ENCODE peak calls at places on chromosomes 2 and 18, in seven cellular contexts. E, V, D, P, I, A and O are unnamed samples.

GRCh38 chr18:53991805-53992204 is 232.7 kb downstream of the MBD2 start:
- DNase-seq in I (no peak), V (no peak), D (no peak), A (no peak), P (no peak), E (no peak), O (no peak)

GRCh38 chr2:54208364-54209240 is 47.4 kb downstream of the TSPYL6 start:
- DNase-seq in V (peak; percentile 49), I (no peak), D (no peak), P (no peak), A (no peak), E (no peak), O (no peak)

GRCh38 chr2:115165529-115166109 is 723.2 kb downstream of the DPP10 start:
- DNase-seq in I (no peak), A (no peak), V (peak; percentile 38), D (no peak), P (peak; percentile 55), E (no peak), O (no peak)

GRCh38 chr2:74009577-74009976 is 24.9 kb downstream of the TET3 start:
- DNase-seq in P (no peak), D (no peak), E (peak; percentile 10), A (no peak), I (no peak), V (no peak), O (no peak)

GRCh38 chr2:159988412-159988970 is 73.9 kb downstream of the PLA2R1 start:
- DNase-seq in E (no peak), P (no peak), I (no peak), D (no peak), A (no peak), V (no peak), O (no peak)

GRCh38 chr2:46239847-46240181 is 57.4 kb upstream of the EPAS1 start:
- DNase-seq in A (no peak), V (no peak), P (no peak), E (peak; percentile 72), I (no peak), D (no peak), O (no peak)

GRCh38 chr2:41618754-41619153 is 429.1 kb upstream of the PKDCC start:
- DNase-seq in I (no peak), A (no peak), D (no peak), V (no peak), P (no peak), E (no peak), O (no peak)

GRCh38 chr2:19351499-19351898 is 6.9 kb downstream of the OSR1 start:
- DNase-seq in A (no peak), I (no peak), D (no peak), E (no peak), P (no peak), V (no peak), O (no peak)

GRCh38 chr2:102235491-102235890 is 48.7 kb downstream of the IL1RL2 start:
- DNase-seq in E (no peak), A (no peak), D (no peak), V (peak; percentile 67), I (no peak), P (no peak), O (no peak)

GRCh38 chr18:45110577-45111506 is 430.2 kb downstream of the SETBP1 start:
- DNase-seq in E (no peak), D (peak; percentile 22), V (no peak), P (peak; percentile 12), A (no peak), I (no peak), O (peak; percentile 71)

GRCh38 chr2:11771971-11772615 is 25.7 kb downstream of the LPIN1 start:
- DNase-seq in D (no peak), E (no peak), I (no peak), V (no peak), A (no peak), P (no peak), O (no peak)

GRCh38 chr18:23237524-23238151 is 102.4 kb downstream of the CABLES1 start:
- DNase-seq in I (peak; percentile 81), V (peak; percentile 70), D (peak; percentile 54), A (peak; percentile 73), P (no peak), E (peak; percentile 69), O (peak; percentile 77)

GRCh38 chr2:31277621-31278020 is 43.7 kb downstream of the EHD3 start:
- DNase-seq in V (no peak), P (no peak), E (no peak), I (no peak), D (no peak), A (no peak), O (no peak)

GRCh38 chr2:54012538-54013141 is 41.8 kb upstream of the PSME4 start:
- DNase-seq in P (no peak), V (no peak), E (no peak), D (no peak), I (no peak), A (no peak), O (peak; percentile 74)

GRCh38 chr2:72917138-72917874 is at the start of gene EMX1:
- DNase-seq in D (no peak), E (peak; percentile 80), I (peak; percentile 83), P (peak; percentile 86), V (peak; percentile 26), A (peak; percentile 76), O (no peak)

GRCh38 chr2:216555274-216555673 is 56.6 kb downstream of the RPL37A start:
- DNase-seq in I (peak; percentile 81), V (no peak), E (no peak), D (peak; percentile 72), A (peak; percentile 78), P (peak; percentile 86), O (no peak)

GRCh38 chr2:174337337-174338154 is 2.8 kb downstream of the SP9 start:
- DNase-seq in A (no peak), P (no peak), D (no peak), V (peak; percentile 50), I (no peak), E (no peak), O (no peak)

GRCh38 chr2:42385225-42385624 is 24.2 kb upstream of the COX7A2L start:
- DNase-seq in V (peak; percentile 11), I (no peak), E (no peak), D (no peak), P (peak; percentile 22), A (no peak), O (no peak)

GRCh38 chr2:164599954-164600589 is 21.2 kb downstream of the GRB14 start:
- DNase-seq in E (peak; percentile 46), V (peak; percentile 74), A (no peak), I (no peak), D (no peak), P (peak; percentile 69), O (no peak)

GRCh38 chr2:11753886-11754704 is 7.7 kb downstream of the LPIN1 start:
- DNase-seq in V (peak; percentile 62), A (no peak), E (peak; percentile 82), P (peak; percentile 35), D (no peak), I (no peak), O (peak; percentile 62)

GRCh38 chr18:63177822-63178525 is 141.6 kb downstream of the BCL2 start:
- DNase-seq in D (no peak), P (peak; percentile 25), I (no peak), E (peak; percentile 69), A (no peak), V (no peak), O (peak; percentile 84)

GRCh38 chr2:213664817-213665216 is 380.6 kb downstream of the SPAG16 start:
- DNase-seq in P (no peak), V (no peak), E (no peak), I (no peak), D (no peak), A (no peak), O (no peak)

GRCh38 chr2:224938670-224939309 is 103.5 kb downstream of the DOCK10 start:
- DNase-seq in A (no peak), P (no peak), I (no peak), E (no peak), D (no peak), V (peak; percentile 77), O (no peak)
- H3K4me3 ChIP-seq in A (no peak overlapping the region), P (no peak overlapping the region), I (no peak overlapping the region), E (no peak overlapping the region), D (no peak overlapping the region), V (no peak overlapping the region), O (no peak overlapping the region)

GRCh38 chr2:69311017-69311416 is 76.0 kb downstream of the GFPT1 start:
- DNase-seq in V (no peak), I (no peak), D (no peak), E (no peak), A (no peak), P (no peak), O (no peak)

GRCh38 chr2:69307696-69308064 is 79.3 kb downstream of the GFPT1 start:
- DNase-seq in I (no peak), P (no peak), E (no peak), V (no peak), D (no peak), A (no peak), O (no peak)

GRCh38 chr2:69308338-69308737 is 78.7 kb downstream of the GFPT1 start:
- DNase-seq in D (no peak), P (no peak), I (no peak), A (no peak), E (no peak), V (no peak), O (no peak)

GRCh38 chr2:69310267-69310666 is 76.8 kb downstream of the GFPT1 start:
- DNase-seq in V (no peak), A (no peak), E (no peak), P (no peak), I (no peak), D (no peak), O (no peak)

GRCh38 chr2:69309336-69310048 is 77.5 kb downstream of the GFPT1 start:
- DNase-seq in D (peak; percentile 33), P (peak; percentile 57), I (no peak), A (peak; percentile 71), V (peak; percentile 79), E (peak; percentile 82), O (peak; percentile 72)
- H3K4me1 ChIP-seq in D (peaks cover 48% of the 10 kb centered on the region), P (peaks cover 37% of the 10 kb centered on the region), I (peaks cover 33% of the 10 kb centered on the region), A (peaks cover 50% of the 10 kb centered on the region), V (peaks cover 27% of the 10 kb centered on the region), E (peaks cover 10% of the 10 kb centered on the region), O (peaks cover 7% of the 10 kb centered on the region)

DNA sequence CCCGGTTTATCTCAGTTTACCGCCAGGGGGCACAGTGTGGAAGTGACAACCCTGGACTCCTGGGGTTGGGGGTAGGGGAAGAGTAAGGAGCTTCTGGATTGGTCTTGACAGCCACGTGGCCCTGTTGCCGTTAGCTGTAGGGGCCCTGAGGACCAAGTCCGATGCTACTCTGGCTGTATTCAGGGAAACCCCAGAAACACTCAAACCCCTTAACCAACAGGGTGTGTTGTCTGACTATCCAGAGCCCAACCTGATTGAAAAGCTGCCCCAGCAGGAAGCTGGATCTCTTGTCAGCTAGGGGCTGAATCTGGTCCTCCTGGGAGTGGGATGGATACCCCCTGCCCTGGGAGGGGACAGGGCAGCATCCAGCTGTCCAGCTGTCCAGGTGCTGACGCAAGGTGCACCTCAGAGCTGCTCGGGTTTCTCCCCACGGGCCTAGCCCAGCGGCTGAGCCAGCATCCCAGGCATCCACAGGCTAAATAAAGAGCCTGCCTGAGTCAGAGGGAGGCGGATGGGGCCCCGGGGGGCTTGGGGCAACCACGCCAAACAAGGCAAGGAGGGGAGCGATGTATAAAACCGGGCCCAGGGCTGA is 3.1 kb upstream of the GMPPA start:
- DNase-seq in V (peak; percentile 84), A (no peak), P (peak; percentile 71), I (no peak), D (peak; percentile 46), E (peak; percentile 76), O (peak; percentile 73)
- H3K4me3 ChIP-seq in V (no peak overlapping the region), A (no peak overlapping the region), P (no peak overlapping the region), I (no peak overlapping the region), D (no peak overlapping the region), E (no peak overlapping the region), O (no peak overlapping the region)

DNA sequence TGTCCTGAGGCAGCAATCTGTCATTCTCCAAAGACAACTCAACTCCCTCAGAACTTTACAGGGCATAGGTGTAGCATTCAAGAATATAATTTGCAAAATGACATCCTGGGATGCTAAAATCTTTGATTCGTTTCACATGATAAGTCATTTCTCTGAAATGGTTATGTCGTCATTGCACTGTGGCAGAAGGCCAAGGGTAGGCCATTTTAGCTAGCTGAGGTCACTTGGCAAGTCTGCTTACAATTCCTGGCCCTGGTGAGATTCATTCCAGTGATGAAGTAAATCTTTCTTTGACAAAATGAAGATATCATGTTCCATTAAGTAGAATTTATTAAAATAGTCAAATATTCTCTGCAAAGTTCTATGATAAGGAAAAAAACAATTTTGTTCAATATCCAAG is 1410.3 kb upstream of the LRRTM1 start:
- DNase-seq in A (no peak), V (no peak), I (no peak), P (no peak), E (no peak), D (no peak), O (no peak)
- H3K4me1 ChIP-seq in A (no peaks in the 10 kb centered on the region), V (no peaks in the 10 kb centered on the region), I (no peaks in the 10 kb centered on the region), P (no peaks in the 10 kb centered on the region), E (no peaks in the 10 kb centered on the region), D (no peaks in the 10 kb centered on the region), O (no peaks in the 10 kb centered on the region)